ENCODE peak calls at places on chromosome 7, in nine cellular contexts. P is astrocyte; C is AG08395; X is choroid plexus epithelial cell; D is activated CD8-positive, alpha-beta memory T cell treated with anti-CD3 and anti-CD28 coated beads for 1 hour; E is NCI-H1105; J is activated T-cell treated with anti-CD3 and anti-CD28 coated beads for 24 hours; L is DND-41; V is pancreas. O is an unnamed sample.

GRCh38 chr7:47337021-47337492 is 244.9 kb downstream of the TNS3 start:
- DNase-seq in J (no peak), C (no peak), D (no peak), X (no peak), P (peak), V (no peak), L (no peak), E (no peak), O (no peak)

GRCh38 chr7:121945066-121945848 is 72.3 kb downstream of the PTPRZ1 start:
- DNase-seq in X (no peak), V (no peak), P (no peak), D (no peak), J (no peak), C (no peak), L (no peak), E (no peak), O (no peak)

GRCh38 chr7:142461437-142461836 is 203.6 kb upstream of the PRSS58 start:
- DNase-seq in L (no peak), C (peak), P (peak), X (peak), V (no peak), D (no peak), E (no peak), J (no peak), O (no peak)

GRCh38 chr7:27177795-27178320 is 3.7 kb upstream of the HOXA10 start:
- DNase-seq in X (no peak), V (no peak), P (no peak), C (no peak), L (no peak), D (no peak), E (no peak), J (no peak), O (no peak)

GRCh38 chr7:105578496-105578895 is 2.8 kb downstream of the EFCAB10 start:
- DNase-seq in P (no peak), C (no peak), L (no peak), X (no peak), J (no peak), V (no peak), D (no peak), E (no peak), O (no peak)

GRCh38 chr7:140674356-140674800 is 1.6 kb downstream of the ADCK2 start:
- DNase-seq in J (no peak), X (no peak), V (peak), D (no peak), E (peak), L (no peak), C (no peak), P (no peak), O (no peak)

GRCh38 chr7:41873781-41874180 is 170.9 kb upstream of the INHBA start:
- DNase-seq in E (no peak), P (no peak), C (peak), D (no peak), J (no peak), V (no peak), L (no peak), X (peak), O (no peak)

GRCh38 chr7:121288894-121289293 is 39.9 kb upstream of the WNT16 start:
- DNase-seq in X (peak), D (no peak), C (peak), P (peak), J (no peak), V (no peak), L (no peak), E (no peak), O (no peak)

GRCh38 chr7:46745700-46746090 is 824.6 kb upstream of the IGFBP3 start:
- DNase-seq in V (no peak), J (no peak), D (no peak), X (peak), E (no peak), C (peak), L (no peak), P (no peak), O (no peak)

GRCh38 chr7:48875300-48875916 is 48.9 kb upstream of the CDC14C start:
- DNase-seq in V (no peak), L (no peak), E (peak), X (peak), D (no peak), C (no peak), P (peak), J (no peak), O (peak)

GRCh38 chr7:131254211-131254610 is 73.5 kb upstream of the MKLN1 start:
- DNase-seq in L (no peak), E (no peak), J (no peak), C (no peak), V (no peak), P (no peak), X (peak), D (no peak), O (no peak)

GRCh38 chr7:93736970-93737369 is 153.6 kb downstream of the TFPI2 start:
- DNase-seq in V (no peak), C (no peak), D (no peak), J (no peak), X (peak), P (no peak), E (peak), L (no peak), O (no peak)

GRCh38 chr7:2074694-2075093 is 158.1 kb downstream of the MAD1L1 start:
- DNase-seq in V (no peak), X (no peak), J (no peak), E (no peak), D (no peak), C (no peak), L (peak), P (no peak), O (no peak)

GRCh38 chr7:37344886-37345579 is 103.6 kb downstream of the ELMO1 start:
- DNase-seq in C (no peak), P (no peak), J (no peak), V (no peak), E (no peak), L (no peak), X (no peak), D (no peak), O (no peak)

GRCh38 chr7:444606-445005 is 75.0 kb downstream of the PDGFA start:
- DNase-seq in E (no peak), X (no peak), J (no peak), D (no peak), L (no peak), C (no peak), V (no peak), P (no peak), O (no peak)

GRCh38 chr7:142866361-142867096 is 11.7 kb downstream of the EPHB6 start:
- DNase-seq in C (peak), E (peak), P (no peak), X (peak), L (peak), D (no peak), V (peak), J (no peak), O (no peak)

GRCh38 chr7:28953628-28954027 is 4.5 kb downstream of the TRIL start:
- DNase-seq in C (no peak), X (peak), D (no peak), J (no peak), V (no peak), L (no peak), E (no peak), P (peak), O (no peak)

GRCh38 chr7:33774762-33775523 is 130.4 kb upstream of the BMPER start:
- DNase-seq in J (no peak), X (peak), E (no peak), D (no peak), L (no peak), P (peak), V (peak), C (no peak), O (no peak)